ENCODE peak calls at places on chromosomes 13 and 19, in seven cellular contexts. Z is breast epithelium, U is GM23338, O is suprapubic skin, D is transverse colon, H is spleen, N is H1. M is an unnamed sample.

GRCh38 chr13:94154362-94154761 is 325.1 kb downstream of the DCT start:
- DNase-seq in N (no peak), D (no peak), O (no peak), H (no peak), U (no peak), Z (no peak), M (peak)

GRCh38 chr19:3129112-3129511 is 6.7 kb upstream of the GNA15 start:
- DNase-seq in O (no peak), D (no peak), H (no peak), Z (no peak), N (no peak), U (peak), M (peak)

GRCh38 chr13:34751492-34751891 is 190.6 kb upstream of the NBEA start:
- DNase-seq in Z (no peak), N (no peak), O (no peak), U (no peak), H (no peak), D (no peak), M (no peak)

GRCh38 chr13:27258637-27259377 is 7.4 kb downstream of the RPL21 start:
- DNase-seq in N (no peak), D (no peak), O (no peak), U (no peak), Z (no peak), H (no peak), M (no peak)

GRCh38 chr13:24038405-24038804 is 122.1 kb upstream of the SPATA13 start:
- DNase-seq in D (no peak), Z (no peak), N (no peak), O (no peak), H (no peak), U (no peak), M (no peak)

GRCh38 chr19:41014643-41015042 is 23.6 kb downstream of the CYP2B6 start:
- DNase-seq in O (no peak), U (no peak), H (no peak), D (no peak), N (no peak), Z (no peak), M (no peak)

GRCh38 chr19:42124386-42124901 is 7.8 kb downstream of the POU2F2 start:
- DNase-seq in N (no peak), D (no peak), U (no peak), O (no peak), H (no peak), Z (no peak), M (no peak)

GRCh38 chr19:18046066-18046718 is 38.2 kb downstream of the ARRDC2 start:
- DNase-seq in N (no peak), U (no peak), Z (no peak), D (peak), H (no peak), O (no peak), M (no peak)

GRCh38 chr19:556611-557382 is 12.9 kb downstream of the GZMM start:
- DNase-seq in D (no peak), N (no peak), O (no peak), U (no peak), H (no peak), Z (no peak), M (no peak)

GRCh38 chr13:37429976-37430375 is 168.6 kb downstream of the POSTN start:
- DNase-seq in Z (no peak), H (no peak), N (no peak), D (no peak), O (no peak), U (no peak), M (no peak)

GRCh38 chr19:32861596-32861995 is 8.0 kb downstream of the SLC7A9 start:
- DNase-seq in O (peak), D (no peak), Z (no peak), N (no peak), U (no peak), H (peak), M (no peak)

GRCh38 chr13:22196777-22197176 is 525.9 kb downstream of the FGF9 start:
- DNase-seq in Z (no peak), H (no peak), U (peak), N (no peak), D (no peak), O (no peak), M (no peak)

GRCh38 chr13:61339054-61339621 is 76.5 kb downstream of the PCDH20 start:
- DNase-seq in H (no peak), N (no peak), U (peak), Z (no peak), O (no peak), D (no peak), M (no peak)

GRCh38 chr13:83248751-83249150 is 633.5 kb downstream of the SLITRK1 start:
- DNase-seq in Z (no peak), O (no peak), U (no peak), H (no peak), D (no peak), N (no peak), M (no peak)

GRCh38 chr13:103839460-103839859 is 773.2 kb upstream of the SLC10A2 start:
- DNase-seq in U (no peak), D (no peak), N (no peak), O (no peak), H (no peak), Z (no peak), M (no peak)

GRCh38 chr13:109146912-109147624 is 517.7 kb downstream of the MYO16 start:
- DNase-seq in N (no peak), Z (no peak), O (no peak), D (no peak), H (no peak), U (no peak), M (no peak)

GRCh38 chr13:101917475-101917810 is 465.0 kb downstream of the ITGBL1 start:
- DNase-seq in D (no peak), N (no peak), U (peak), Z (no peak), H (no peak), O (no peak), M (no peak)

GRCh38 chr19:12794196-12794921 is 3.1 kb downstream of the JUNB start:
- DNase-seq in U (no peak), O (no peak), H (no peak), N (no peak), Z (no peak), D (no peak), M (no peak)

GRCh38 chr19:58531052-58531600 is 11.5 kb upstream of the ZBTB45 start:
- DNase-seq in N (no peak), D (no peak), H (no peak), U (no peak), Z (no peak), O (no peak), M (no peak)

GRCh38 chr19:55675661-55676354 is 782 bp downstream of the EPN1 start:
- DNase-seq in Z (no peak), U (no peak), D (no peak), O (no peak), N (no peak), H (no peak), M (no peak)

GRCh38 chr13:63909726-63910125 is 2494.1 kb upstream of the PCDH20 start:
- DNase-seq in Z (no peak), O (no peak), H (no peak), N (no peak), U (no peak), D (no peak), M (no peak)

GRCh38 chr13:44238011-44238421 is 135.6 kb upstream of the SERP2 start:
- DNase-seq in U (no peak), D (no peak), H (no peak), Z (no peak), O (no peak), N (no peak), M (no peak)

GRCh38 chr13:32471187-32471922 is 43.4 kb upstream of the N4BP2L1 start:
- DNase-seq in H (no peak), Z (no peak), U (no peak), N (no peak), D (no peak), O (no peak), M (no peak)

GRCh38 chr13:36986462-36987240 is 12.5 kb downstream of the ALG5 start:
- DNase-seq in D (no peak), Z (no peak), N (no peak), U (no peak), O (no peak), H (no peak), M (no peak)

GRCh38 chr13:42538996-42539395 is 35.0 kb upstream of the TNFSF11 start:
- DNase-seq in U (no peak), O (no peak), H (no peak), Z (no peak), D (no peak), N (no peak), M (no peak)

GRCh38 chr13:64505511-64505910 is 2724.6 kb downstream of the PCDH9 start:
- DNase-seq in H (no peak), O (no peak), D (no peak), U (no peak), Z (no peak), N (no peak), M (no peak)

GRCh38 chr13:103299079-103299478 is 232.9 kb upstream of the SLC10A2 start:
- DNase-seq in D (peak), U (peak), O (no peak), N (peak), Z (no peak), H (no peak), M (no peak)

GRCh38 chr19:5624741-5625140 is 1.9 kb downstream of the SAFB start:
- DNase-seq in Z (no peak), O (no peak), D (no peak), H (no peak), N (no peak), U (peak), M (no peak)

GRCh38 chr19:47644743-47645499 is 36.0 kb downstream of the BICRA start:
- DNase-seq in N (no peak), U (no peak), H (no peak), Z (no peak), D (no peak), O (no peak), M (no peak)

GRCh38 chr13:66513728-66514127 is 716.4 kb downstream of the PCDH9 start:
- DNase-seq in O (no peak), D (no peak), U (no peak), N (no peak), H (no peak), Z (no peak), M (no peak)

GRCh38 chr19:1862424-1863307 is 713 bp downstream of the KLF16 start:
- DNase-seq in N (no peak), D (peak), H (peak), U (peak), Z (no peak), O (no peak), M (no peak)

GRCh38 chr13:110301606-110302131 is 5.3 kb downstream of the COL4A1 start:
- DNase-seq in N (no peak), U (peak), Z (no peak), O (peak), H (no peak), D (no peak), M (no peak)

GRCh38 chr13:71517004-71517403 is 350.0 kb downstream of the DACH1 start:
- DNase-seq in Z (no peak), N (no peak), U (no peak), H (no peak), D (no peak), O (no peak), M (no peak)
- TF ChIP-seq POLR2AphosphoS5 in Z (no peak), N (no peak), U (no peak), H (no peak), D (no peak), O (no peak), M (no peak)

DNA sequence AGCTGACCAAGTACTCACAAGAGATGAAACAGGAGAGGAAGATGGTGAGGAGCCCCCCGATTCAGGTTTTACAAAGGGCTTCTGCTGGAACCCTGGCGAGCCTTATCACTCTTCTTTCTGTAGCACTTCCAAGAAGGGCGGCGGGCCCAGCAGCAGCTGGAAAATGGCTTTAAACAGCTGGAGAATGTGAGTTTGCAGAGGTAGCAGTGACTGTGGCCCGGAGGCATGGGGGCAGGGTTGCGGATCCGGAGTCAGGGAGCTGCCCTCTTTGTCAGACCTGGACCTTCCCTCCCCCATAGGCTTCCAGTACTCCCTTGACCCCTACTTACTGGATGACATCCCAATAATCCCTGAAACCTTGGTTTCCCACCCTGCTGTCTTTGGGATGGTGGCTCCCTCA is 3.6 kb downstream of the TRIP10 start:
- DNase-seq in U (no peak), O (no peak), Z (no peak), N (no peak), D (peak), H (no peak), M (no peak)
- H3K27ac ChIP-seq in U (no peak), O (peak), Z (peak), N (no peak), D (peak), H (no peak), M (no peak)

DNA sequence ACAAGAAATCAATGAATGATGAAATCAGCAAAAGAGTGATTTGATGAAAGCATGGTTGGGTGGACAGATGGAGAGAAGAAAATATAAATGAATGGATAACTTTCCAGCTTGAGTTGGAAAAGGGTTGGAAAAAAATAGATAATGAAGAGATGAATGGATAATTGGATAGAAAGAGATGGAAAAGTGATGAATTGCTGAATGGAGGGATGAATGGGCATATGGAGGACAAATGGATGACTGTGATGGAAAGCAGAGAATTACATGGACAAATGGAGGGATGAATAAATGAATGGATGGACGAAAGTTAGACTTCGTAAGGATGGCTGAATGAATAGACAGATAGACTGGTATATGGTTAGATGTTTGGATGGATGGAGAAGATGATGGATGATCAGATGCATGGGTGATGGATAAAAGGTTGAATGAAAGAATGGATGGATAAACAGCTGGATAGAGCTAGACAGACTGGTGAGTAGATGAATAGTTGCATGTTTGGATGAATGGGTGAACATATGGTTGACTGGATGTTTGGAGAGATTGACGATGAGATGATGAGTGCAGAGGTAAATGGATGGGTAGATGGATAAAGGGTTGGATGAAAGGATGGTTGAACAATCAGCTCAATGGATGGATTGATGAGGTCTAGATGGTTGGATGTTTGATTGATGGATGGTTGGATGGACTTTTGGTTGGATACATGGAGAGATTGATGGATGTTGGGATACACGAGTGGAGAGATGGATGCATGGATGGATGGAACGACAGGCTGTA is 11.8 kb downstream of the LGALS7B start:
- DNase-seq in O (no peak), N (no peak), D (no peak), H (no peak), U (no peak), Z (no peak), M (no peak)
- TF ChIP-seq POLR2AphosphoS5 in O (no peak), N (no peak), D (no peak), H (no peak), U (no peak), Z (no peak), M (no peak)

GRCh38 chr19:38650911-38651584 is 3.6 kb downstream of the ACTN4 start:
- DNase-seq in N (no peak), U (no peak), D (no peak), Z (no peak), H (no peak), O (no peak), M (no peak)
- H3K27ac ChIP-seq in N (no peak), U (peak), D (peak), Z (peak), H (peak), O (peak), M (peak)

GRCh38 chr19:34818270-34818669 is 45.3 kb upstream of the ZNF599 start:
- DNase-seq in O (no peak), N (no peak), H (no peak), U (no peak), D (no peak), Z (no peak), M (no peak)
- TF ChIP-seq POLR2AphosphoS5 in O (no peak), N (no peak), H (no peak), U (no peak), D (no peak), Z (no peak), M (no peak)

GRCh38 chr19:34579281-34580054 is 97.5 kb downstream of the SCGB2B2 start:
- DNase-seq in H (no peak), Z (no peak), O (no peak), N (no peak), U (no peak), D (no peak), M (no peak)

GRCh38 chr19:34580408-34580807 is 96.6 kb downstream of the SCGB2B2 start:
- DNase-seq in U (no peak), D (no peak), O (no peak), Z (no peak), H (no peak), N (no peak), M (no peak)

GRCh38 chr19:34578751-34579150 is 97.2 kb downstream of the WTIP start:
- DNase-seq in O (no peak), Z (no peak), H (no peak), N (no peak), D (no peak), U (no peak), M (no peak)

GRCh38 chr19:34578173-34578572 is 96.6 kb downstream of the WTIP start:
- DNase-seq in U (no peak), N (no peak), Z (no peak), D (no peak), O (no peak), H (no peak), M (no peak)

DNA sequence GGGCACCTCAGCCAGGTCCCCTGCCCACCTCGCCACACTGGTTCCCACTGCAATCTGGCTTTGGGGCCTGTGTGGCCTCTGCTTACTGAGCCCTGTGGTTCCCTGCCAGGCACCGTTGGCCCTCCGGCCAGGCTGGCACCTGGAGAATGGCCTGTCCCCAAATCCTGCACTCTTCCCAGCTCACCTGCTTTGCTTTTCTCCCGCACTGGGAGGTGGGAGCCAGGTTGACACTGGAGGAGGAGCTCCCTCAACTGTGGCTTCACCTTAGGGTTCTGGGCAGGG is 97.0 kb downstream of the SCGB2B2 start:
- DNase-seq in Z (no peak), O (no peak), D (no peak), N (no peak), U (no peak), H (no peak), M (no peak)
- H3K27ac ChIP-seq in Z (no peak), O (no peak), D (no peak), N (no peak), U (no peak), H (no peak), M (no peak)

GRCh38 chr13:99356216-99357089 is 49.3 kb upstream of the GPR183 start:
- DNase-seq in H (peak), Z (no peak), U (no peak), D (peak), N (no peak), O (no peak), M (no peak)
- TF ChIP-seq POLR2AphosphoS5 in H (peak), Z (no peak), U (no peak), D (peak), N (no peak), O (no peak), M (no peak)

DNA sequence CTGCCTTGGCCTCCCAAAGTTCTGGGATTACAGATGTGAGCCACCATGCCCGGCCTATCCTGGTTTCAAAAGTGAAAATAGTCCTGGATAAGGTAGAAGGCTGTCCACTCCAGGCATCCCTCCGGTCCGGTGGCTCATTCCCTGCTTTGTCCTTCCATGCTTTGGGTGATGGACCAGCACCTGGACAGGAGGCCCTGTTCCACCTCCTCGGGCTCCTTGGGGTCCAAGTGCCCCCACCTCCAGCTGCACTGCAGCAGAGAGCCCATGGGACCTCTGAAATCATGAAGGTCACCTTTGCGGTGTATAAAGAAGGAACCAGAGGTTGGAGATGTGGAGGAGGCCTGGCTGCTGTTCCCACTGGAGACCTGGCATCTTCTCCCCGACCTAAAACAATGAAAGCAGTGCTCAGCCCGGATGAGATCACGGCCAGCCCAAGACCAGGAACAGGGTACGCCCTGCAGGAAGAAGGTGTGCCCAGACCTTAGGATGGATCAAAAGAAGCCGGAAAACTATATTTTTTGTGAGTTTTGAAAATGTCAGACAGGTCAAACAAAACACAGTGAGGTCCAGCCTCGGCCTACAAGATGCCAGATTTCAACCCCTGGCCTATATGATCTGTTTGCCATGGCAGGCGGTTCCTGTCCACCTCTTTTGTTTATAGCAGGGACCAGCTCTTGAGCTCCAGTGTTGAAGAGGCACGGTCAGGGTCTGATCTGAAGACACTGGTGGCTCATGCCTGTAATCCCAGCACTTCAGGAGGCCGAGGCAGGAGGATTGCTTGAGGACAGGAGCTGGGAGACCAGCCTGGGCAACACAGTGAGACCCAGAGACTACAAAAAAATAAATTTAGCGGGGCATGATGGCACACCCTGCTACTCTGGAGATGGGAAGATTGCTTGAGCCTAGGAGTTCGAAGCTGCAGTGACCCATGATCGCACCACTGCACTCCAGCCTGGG is 5.8 kb downstream of the LSR start:
- DNase-seq in D (no peak), Z (no peak), U (no peak), H (peak), O (peak), N (no peak), M (no peak)
- H3K27ac ChIP-seq in D (no peak), Z (peak), U (no peak), H (peak), O (no peak), N (no peak), M (no peak)

GRCh38 chr13:45826741-45827140 is 24.8 kb downstream of the SIAH3 start:
- DNase-seq in D (no peak), N (no peak), O (no peak), Z (no peak), H (no peak), U (no peak), M (no peak)
- TF ChIP-seq POLR2AphosphoS5 in D (no peak), N (no peak), O (no peak), Z (no peak), H (no peak), U (no peak), M (no peak)